ENCODE peak calls at places on chromosomes 13 and 19, in four cellular contexts. X, E, K and B are unnamed samples.
A peak's percentile ranks its signal among the peaks of the same experiment; 100 is the strongest.

GRCh38 chr13:53379485-53379884 is 350.9 kb downstream of the OLFM4 start:
- DNase-seq in X (no peak), E (no peak), K (no peak), B (no peak)

GRCh38 chr13:111893071-111893606 is 173.8 kb upstream of the SOX1 start:
- DNase-seq in X (no peak), E (no peak), K (no peak), B (no peak)

GRCh38 chr19:34173145-34173956 is 1.0 kb downstream of the LSM14A start:
- DNase-seq in X (peak; percentile 41), E (peak; percentile 23), K (no peak), B (no peak)

GRCh38 chr19:18457478-18458331 is 19.8 kb upstream of the ISYNA1 start:
- DNase-seq in X (no peak), E (no peak), K (no peak), B (no peak)

GRCh38 chr19:51417107-51417806 is at the start of gene SIGLEC10:
- DNase-seq in X (peak; percentile 79), E (no peak), K (peak; percentile 26), B (no peak)

GRCh38 chr19:30229524-30230174 is 142.5 kb upstream of the ZNF536 start:
- DNase-seq in X (no peak), E (no peak), K (no peak), B (no peak)

GRCh38 chr13:50797081-50797480 is 46.4 kb downstream of the DLEU7 start:
- DNase-seq in X (no peak), E (no peak), K (no peak), B (no peak)

GRCh38 chr19:40283414-40284250 is 1.5 kb downstream of the AKT2 start:
- DNase-seq in X (no peak), E (no peak), K (no peak), B (no peak)

GRCh38 chr13:28089065-28089464 is 11.3 kb downstream of the FLT3 start:
- DNase-seq in X (no peak), E (no peak), K (no peak), B (no peak)

GRCh38 chr13:23087884-23088283 is 92.9 kb upstream of the SGCG start:
- DNase-seq in X (no peak), E (no peak), K (no peak), B (no peak)

GRCh38 chr13:79989251-79989661 is 351.7 kb downstream of the SPRY2 start:
- DNase-seq in X (no peak), E (no peak), K (no peak), B (no peak)

GRCh38 chr19:41774515-41774980 is 19.2 kb downstream of the CEACAM6 start:
- DNase-seq in X (peak; percentile 77), E (peak; percentile 82), K (no peak), B (peak; percentile 27)

GRCh38 chr19:28874742-28875141 is 338.2 kb downstream of the UQCRFS1 start:
- DNase-seq in X (no peak), E (no peak), K (no peak), B (no peak)

GRCh38 chr19:10260141-10260584 is 8.1 kb downstream of the MRPL4 start:
- DNase-seq in X (peak; percentile 89), E (no peak), K (no peak), B (peak; percentile 19)

GRCh38 chr13:89846890-89847585 is 1500.4 kb upstream of the MIR17HG start:
- DNase-seq in X (no peak), E (no peak), K (no peak), B (no peak)

GRCh38 chr19:15296353-15296752 is 36.0 kb downstream of the BRD4 start:
- DNase-seq in X (no peak), E (no peak), K (no peak), B (no peak)

GRCh38 chr19:28731577-28731976 is 481.4 kb downstream of the UQCRFS1 start:
- DNase-seq in X (no peak), E (no peak), K (no peak), B (no peak)

GRCh38 chr13:27174766-27175455 is 3.3 kb upstream of the USP12 start:
- DNase-seq in X (no peak), E (no peak), K (no peak), B (no peak)

GRCh38 chr13:110593430-110594130 is 21.8 kb upstream of the NAXD start:
- DNase-seq in X (no peak), E (peak; percentile 36), K (no peak), B (no peak)

GRCh38 chr13:32429406-32429909 is 1.5 kb upstream of the N4BP2L1 start:
- DNase-seq in X (no peak), E (no peak), K (no peak), B (no peak)

GRCh38 chr19:4327252-4327876 is 11.3 kb downstream of the STAP2 start:
- DNase-seq in X (peak; percentile 73), E (peak; percentile 65), K (peak; percentile 32), B (peak; percentile 43)

GRCh38 chr13:102128216-102128800 is 273.5 kb downstream of the FGF14 start:
- DNase-seq in X (no peak), E (no peak), K (no peak), B (no peak)

DNA sequence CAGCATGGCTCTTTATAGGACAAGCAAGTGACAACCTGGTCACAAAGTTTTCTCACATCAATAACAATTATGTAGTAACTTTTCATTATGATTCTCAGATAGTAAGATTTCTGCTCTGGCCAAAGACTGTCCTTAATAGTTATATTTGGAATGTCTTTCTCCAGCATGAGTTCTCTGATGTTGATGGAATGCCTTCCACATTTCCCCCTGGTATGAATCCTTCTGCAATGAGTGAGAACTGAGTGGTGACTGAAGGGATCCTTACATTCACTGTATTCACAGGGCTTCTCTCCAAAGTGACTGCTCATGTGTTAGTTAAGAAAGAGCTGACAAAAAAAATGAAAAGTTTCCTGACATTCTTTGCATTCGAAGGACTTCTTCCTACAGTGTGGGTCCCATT is 13.2 kb downstream of the ZNF550 start:
- DNase-seq in X (no peak), E (no peak), K (no peak), B (no peak)
- H3K9me3 ChIP-seq in X (peaks cover 16% of the 10 kb centered on the region), E (peaks cover 77% of the 10 kb centered on the region), K (peaks cover 46% of the 10 kb centered on the region), B (peaks cover 76% of the 10 kb centered on the region)

DNA sequence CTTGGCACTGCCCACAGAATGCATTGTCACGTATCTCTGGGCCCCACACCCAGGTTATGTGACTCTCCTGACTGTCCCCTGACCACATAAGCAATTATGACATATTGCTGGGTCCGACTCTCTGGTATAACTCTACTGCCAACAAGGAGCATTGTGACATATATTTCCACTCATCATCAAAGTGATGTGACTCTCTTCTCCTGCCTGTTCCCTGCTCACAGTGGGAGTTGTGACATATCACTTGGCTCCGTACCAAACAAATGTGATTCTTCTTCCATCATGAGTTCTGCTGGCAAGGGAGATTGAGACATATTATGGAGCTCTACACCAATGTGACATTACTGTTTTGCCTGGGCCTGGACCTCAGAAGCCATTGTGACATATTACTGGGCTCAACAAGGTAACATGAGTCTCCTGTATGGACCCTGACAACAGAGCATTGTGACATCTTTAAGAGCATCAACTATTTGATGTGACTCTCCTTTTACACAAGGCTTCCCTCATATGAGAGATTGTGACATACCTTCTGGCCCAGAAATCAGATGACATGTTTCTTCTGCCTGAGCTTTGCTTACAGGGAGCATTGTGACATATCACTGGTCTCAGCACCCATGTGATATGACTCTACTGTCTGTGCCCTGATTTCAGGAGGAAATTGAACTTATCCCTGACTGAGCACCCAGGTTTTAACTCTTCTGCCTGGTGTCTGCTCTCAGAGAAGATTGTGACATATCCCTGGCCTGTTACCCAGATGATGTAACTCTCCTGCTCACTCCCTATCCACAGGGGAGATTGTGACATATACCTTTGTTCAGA is 15.7 kb upstream of the ZNF681 start:
- DNase-seq in X (no peak), E (no peak), K (no peak), B (no peak)
- H3K9me3 ChIP-seq in X (no peaks in the 10 kb centered on the region), E (no peaks in the 10 kb centered on the region), K (no peaks in the 10 kb centered on the region), B (no peaks in the 10 kb centered on the region)

GRCh38 chr19:53224606-53225005 is 30.1 kb downstream of the ZNF677 start:
- DNase-seq in X (no peak), E (no peak), K (no peak), B (no peak)
- H3K9me3 ChIP-seq in X (no peaks in the 10 kb centered on the region), E (peaks cover 29% of the 10 kb centered on the region), K (peaks cover 9% of the 10 kb centered on the region), B (peaks cover 13% of the 10 kb centered on the region)

DNA sequence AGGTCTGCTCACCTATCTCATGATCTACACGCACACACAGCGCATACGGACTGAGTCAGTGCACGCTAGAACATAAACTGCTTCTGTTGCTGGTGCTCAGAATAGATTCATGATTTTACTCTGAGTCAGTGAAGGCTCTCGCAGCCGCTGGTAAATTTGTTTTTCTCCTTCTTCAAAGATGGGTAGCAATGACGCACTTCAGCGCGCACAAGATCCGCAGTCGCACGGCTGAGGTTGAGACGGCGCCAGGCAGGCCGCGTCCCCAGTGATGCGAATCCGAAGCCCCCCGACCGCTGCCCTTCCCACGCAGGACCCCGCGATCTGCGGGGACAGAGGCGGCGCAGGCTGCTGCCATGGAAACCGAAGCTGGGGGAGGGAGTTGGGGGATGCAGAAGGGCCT is 103.7 kb upstream of the USP29 start:
- DNase-seq in X (no peak), E (no peak), K (no peak), B (no peak)
- H3K9me3 ChIP-seq in X (no peaks in the 10 kb centered on the region), E (peaks cover 4% of the 10 kb centered on the region), K (no peaks in the 10 kb centered on the region), B (peaks cover 6% of the 10 kb centered on the region)

DNA sequence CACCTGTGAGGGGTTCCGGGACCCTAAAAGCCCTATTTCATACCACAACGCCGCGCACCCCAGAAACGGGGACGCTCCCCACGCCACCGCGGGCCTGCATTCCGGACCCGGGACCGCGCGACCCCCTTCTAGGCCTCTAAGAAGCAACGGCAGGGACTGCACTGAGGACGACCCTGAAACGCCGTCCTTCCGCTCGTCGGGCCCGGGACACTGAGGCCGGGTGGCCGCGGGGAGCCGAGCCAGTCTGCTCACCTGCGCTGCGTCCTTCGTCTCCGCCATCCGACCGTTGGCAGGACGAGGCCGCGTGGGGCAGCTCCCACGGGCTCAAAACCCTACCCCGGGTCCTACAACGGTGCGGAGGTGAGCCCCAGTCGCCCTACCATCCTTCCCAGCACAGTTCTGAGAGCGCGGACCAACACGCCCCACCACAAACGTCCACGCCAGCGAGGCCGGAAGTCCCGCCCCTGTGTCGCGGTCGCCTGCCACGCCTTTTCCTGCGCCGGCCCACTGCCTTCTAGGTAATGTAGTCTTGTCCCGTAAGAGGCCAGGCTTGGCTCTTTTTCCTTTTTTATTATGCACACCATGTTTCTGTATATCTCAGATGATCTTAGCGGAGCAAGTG is at the start of gene ZNF550:
- DNase-seq in X (peak; percentile 92), E (peak; percentile 83), K (peak; percentile 89), B (peak; percentile 75)
- H3K9me3 ChIP-seq in X (no peaks in the 10 kb centered on the region), E (no peaks in the 10 kb centered on the region), K (no peaks in the 10 kb centered on the region), B (peaks cover 12% of the 10 kb centered on the region)

GRCh38 chr19:6616011-6616410 is 25.1 kb upstream of the CD70 start:
- DNase-seq in X (no peak), E (no peak), K (no peak), B (no peak)
- H3K9me3 ChIP-seq in X (no peaks in the 10 kb centered on the region), E (peaks cover 3% of the 10 kb centered on the region), K (no peaks in the 10 kb centered on the region), B (no peaks in the 10 kb centered on the region)

DNA sequence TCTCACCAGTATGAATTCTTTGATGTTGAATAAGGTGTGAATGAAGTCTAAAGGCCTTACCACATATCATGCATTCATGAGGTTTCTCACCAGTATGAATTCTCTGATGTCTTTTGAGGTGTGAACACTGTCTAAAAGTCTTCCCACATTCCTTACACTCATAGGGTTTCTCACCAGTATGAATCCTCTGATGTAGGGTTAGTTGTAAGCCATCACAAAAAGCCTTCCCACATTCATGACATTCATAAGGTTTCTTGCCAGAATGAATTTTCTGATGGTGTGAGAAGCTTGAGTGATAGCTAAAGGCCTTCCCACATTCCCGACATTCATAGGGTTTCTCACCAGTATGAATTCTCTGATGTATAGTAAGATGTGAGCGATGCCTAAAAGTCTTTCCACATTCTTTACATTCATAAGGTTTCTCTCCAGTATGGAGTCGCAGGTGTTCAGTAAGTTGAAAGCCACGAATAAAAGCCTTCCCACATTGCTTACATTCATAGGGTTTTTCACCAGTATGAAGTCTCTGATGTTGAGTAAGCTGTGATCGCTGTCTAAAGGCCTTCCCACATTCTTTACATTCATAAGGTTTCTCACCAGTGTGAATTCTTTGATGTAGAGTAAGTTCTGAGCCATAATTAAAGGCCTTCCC is 27.7 kb downstream of the ZNF461 start:
- DNase-seq in X (no peak), E (no peak), K (no peak), B (no peak)
- H3K9me3 ChIP-seq in X (peaks cover 34% of the 10 kb centered on the region), E (peaks cover 70% of the 10 kb centered on the region), K (peaks cover 37% of the 10 kb centered on the region), B (peaks cover 49% of the 10 kb centered on the region)